ENCODE peak calls at places on chromosomes 6 and 20, in nine cellular contexts. One of them, this sample, is unnamed.

GRCh38 chr20:59334616-59335300 is 34.3 kb downstream of the EDN3 start:
- DNase-seq in GM20000: no peak
- DNase-seq in cardiac muscle cell: no peak
- DNase-seq in Peyer's patch: no peak
- DNase-seq in dorsolateral prefrontal cortex: no peak
- DNase-seq in kidney: no peak
- DNase-seq in AG04450: no peak
- DNase-seq in choroid plexus epithelial cell: no peak
- DNase-seq in psoas muscle: no peak
- DNase-seq in this sample: no peak

GRCh38 chr6:78020586-78020985 is 367.7 kb downstream of the MEI4 start:
- DNase-seq in GM20000: no peak
- DNase-seq in cardiac muscle cell: no peak
- DNase-seq in Peyer's patch: no peak
- DNase-seq in dorsolateral prefrontal cortex: no peak
- DNase-seq in kidney: no peak
- DNase-seq in AG04450: no peak
- DNase-seq in choroid plexus epithelial cell: no peak
- DNase-seq in psoas muscle: no peak
- DNase-seq in this sample: no peak

GRCh38 chr6:52595000-52595795 is 18.3 kb upstream of the TRAM2 start:
- DNase-seq in GM20000: peak; percentile 50
- DNase-seq in cardiac muscle cell: no peak
- DNase-seq in Peyer's patch: no peak
- DNase-seq in dorsolateral prefrontal cortex: peak; percentile 28
- DNase-seq in kidney: no peak
- DNase-seq in AG04450: peak; percentile 87
- DNase-seq in choroid plexus epithelial cell: peak; percentile 97
- DNase-seq in psoas muscle: peak; percentile 34
- DNase-seq in this sample: no peak

GRCh38 chr6:16318538-16318937 is 80.2 kb downstream of the GMPR start:
- DNase-seq in GM20000: no peak
- DNase-seq in cardiac muscle cell: no peak
- DNase-seq in Peyer's patch: no peak
- DNase-seq in dorsolateral prefrontal cortex: peak; percentile 69
- DNase-seq in kidney: no peak
- DNase-seq in AG04450: no peak
- DNase-seq in choroid plexus epithelial cell: peak; percentile 74
- DNase-seq in psoas muscle: peak; percentile 34
- DNase-seq in this sample: peak; percentile 51

GRCh38 chr6:906920-907319 is 214.0 kb upstream of the EXOC2 start:
- DNase-seq in GM20000: no peak
- DNase-seq in cardiac muscle cell: no peak
- DNase-seq in Peyer's patch: no peak
- DNase-seq in dorsolateral prefrontal cortex: no peak
- DNase-seq in kidney: no peak
- DNase-seq in AG04450: no peak
- DNase-seq in choroid plexus epithelial cell: peak; percentile 66
- DNase-seq in psoas muscle: no peak
- DNase-seq in this sample: no peak

GRCh38 chr6:75208564-75209431 is 2.9 kb upstream of the COL12A1 start:
- DNase-seq in GM20000: peak; percentile 75
- DNase-seq in cardiac muscle cell: peak; percentile 89
- DNase-seq in Peyer's patch: peak; percentile 84
- DNase-seq in dorsolateral prefrontal cortex: peak; percentile 87
- DNase-seq in kidney: peak; percentile 93
- DNase-seq in AG04450: peak; percentile 64
- DNase-seq in choroid plexus epithelial cell: peak; percentile 90
- DNase-seq in psoas muscle: peak; percentile 81
- DNase-seq in this sample: peak; percentile 87

GRCh38 chr6:29850011-29850553 is 22.5 kb downstream of the HLA-G start:
- DNase-seq in GM20000: no peak
- DNase-seq in cardiac muscle cell: no peak
- DNase-seq in Peyer's patch: peak; percentile 65
- DNase-seq in dorsolateral prefrontal cortex: no peak
- DNase-seq in kidney: no peak
- DNase-seq in AG04450: no peak
- DNase-seq in choroid plexus epithelial cell: no peak
- DNase-seq in psoas muscle: peak; percentile 21
- DNase-seq in this sample: peak; percentile 42

GRCh38 chr20:17806739-17807441 is 107.1 kb downstream of the BANF2 start:
- DNase-seq in GM20000: no peak
- DNase-seq in cardiac muscle cell: peak; percentile 10
- DNase-seq in Peyer's patch: no peak
- DNase-seq in dorsolateral prefrontal cortex: peak; percentile 31
- DNase-seq in kidney: peak; percentile 94
- DNase-seq in AG04450: peak; percentile 54
- DNase-seq in choroid plexus epithelial cell: peak; percentile 95
- DNase-seq in psoas muscle: peak; percentile 77
- DNase-seq in this sample: no peak

GRCh38 chr6:1482381-1483166 is 93.2 kb downstream of the FOXF2 start:
- DNase-seq in GM20000: peak; percentile 57
- DNase-seq in cardiac muscle cell: no peak
- DNase-seq in Peyer's patch: no peak
- DNase-seq in dorsolateral prefrontal cortex: no peak
- DNase-seq in kidney: no peak
- DNase-seq in AG04450: no peak
- DNase-seq in choroid plexus epithelial cell: no peak
- DNase-seq in psoas muscle: no peak
- DNase-seq in this sample: no peak

GRCh38 chr6:15501806-15502450 is 160.9 kb downstream of the DTNBP1 start:
- DNase-seq in GM20000: no peak
- DNase-seq in cardiac muscle cell: no peak
- DNase-seq in Peyer's patch: no peak
- DNase-seq in dorsolateral prefrontal cortex: peak; percentile 65
- DNase-seq in kidney: no peak
- DNase-seq in AG04450: peak; percentile 39
- DNase-seq in choroid plexus epithelial cell: peak; percentile 76
- DNase-seq in psoas muscle: no peak
- DNase-seq in this sample: no peak

GRCh38 chr6:144149894-144150672 is at the start of gene STX11:
- DNase-seq in GM20000: peak; percentile 89
- DNase-seq in cardiac muscle cell: peak; percentile 71
- DNase-seq in Peyer's patch: peak; percentile 76
- DNase-seq in dorsolateral prefrontal cortex: no peak
- DNase-seq in kidney: peak; percentile 87
- DNase-seq in AG04450: no peak
- DNase-seq in choroid plexus epithelial cell: peak; percentile 18
- DNase-seq in psoas muscle: peak; percentile 76
- DNase-seq in this sample: peak; percentile 91

GRCh38 chr6:30816791-30817739 is 67.3 kb upstream of the DDR1 start:
- DNase-seq in GM20000: peak; percentile 70
- DNase-seq in cardiac muscle cell: no peak
- DNase-seq in Peyer's patch: no peak
- DNase-seq in dorsolateral prefrontal cortex: no peak
- DNase-seq in kidney: no peak
- DNase-seq in AG04450: no peak
- DNase-seq in choroid plexus epithelial cell: no peak
- DNase-seq in psoas muscle: no peak
- DNase-seq in this sample: peak; percentile 54

GRCh38 chr6:19472850-19473249 is 364.3 kb upstream of the ID4 start:
- DNase-seq in GM20000: no peak
- DNase-seq in cardiac muscle cell: no peak
- DNase-seq in Peyer's patch: no peak
- DNase-seq in dorsolateral prefrontal cortex: no peak
- DNase-seq in kidney: no peak
- DNase-seq in AG04450: no peak
- DNase-seq in choroid plexus epithelial cell: peak; percentile 18
- DNase-seq in psoas muscle: no peak
- DNase-seq in this sample: peak; percentile 6

GRCh38 chr6:18586133-18586532 is 199.0 kb downstream of the RNF144B start:
- DNase-seq in GM20000: no peak
- DNase-seq in cardiac muscle cell: no peak
- DNase-seq in Peyer's patch: no peak
- DNase-seq in dorsolateral prefrontal cortex: no peak
- DNase-seq in kidney: peak; percentile 41
- DNase-seq in AG04450: no peak
- DNase-seq in choroid plexus epithelial cell: no peak
- DNase-seq in psoas muscle: no peak
- DNase-seq in this sample: no peak

GRCh38 chr6:139369068-139369467 is 5.4 kb downstream of the CITED2 start:
- DNase-seq in GM20000: no peak
- DNase-seq in cardiac muscle cell: no peak
- DNase-seq in Peyer's patch: no peak
- DNase-seq in dorsolateral prefrontal cortex: no peak
- DNase-seq in kidney: no peak
- DNase-seq in AG04450: no peak
- DNase-seq in choroid plexus epithelial cell: peak; percentile 30
- DNase-seq in psoas muscle: no peak
- DNase-seq in this sample: no peak

DNA sequence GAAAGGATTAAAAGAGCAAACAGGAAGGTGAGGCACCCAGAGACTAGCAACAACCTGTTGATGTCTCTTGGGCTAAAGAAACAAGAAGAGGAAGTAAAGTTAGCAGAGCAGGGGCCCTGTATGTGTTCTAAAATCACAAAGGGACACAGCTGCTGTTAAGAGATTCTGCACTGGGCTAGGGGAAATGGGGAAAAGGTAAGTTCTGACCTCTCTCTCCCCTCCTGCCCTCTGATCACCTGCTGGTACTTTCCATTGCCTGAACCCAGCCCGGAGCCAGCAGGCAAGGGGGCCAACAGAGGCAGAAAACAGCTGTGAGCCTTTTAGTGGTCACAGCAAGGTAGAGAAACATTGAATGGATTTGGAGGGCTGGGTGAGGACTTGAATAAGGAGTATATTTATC is 13.5 kb upstream of the CNR1 start:
- DNase-seq in GM20000: peak; percentile 49
- DNase-seq in cardiac muscle cell: no peak
- DNase-seq in Peyer's patch: no peak
- DNase-seq in dorsolateral prefrontal cortex: no peak
- DNase-seq in kidney: no peak
- DNase-seq in AG04450: no peak
- DNase-seq in choroid plexus epithelial cell: no peak
- DNase-seq in psoas muscle: no peak
- DNase-seq in this sample: no peak
- TF ChIP-seq CTCF in GM20000: no peak
- TF ChIP-seq CTCF in cardiac muscle cell: no peak
- TF ChIP-seq CTCF in Peyer's patch: no peak
- TF ChIP-seq CTCF in dorsolateral prefrontal cortex: no peak
- TF ChIP-seq CTCF in kidney: no peak
- TF ChIP-seq CTCF in AG04450: no peak
- TF ChIP-seq CTCF in choroid plexus epithelial cell: peak; percentile 10
- TF ChIP-seq CTCF in psoas muscle: no peak
- TF ChIP-seq CTCF in this sample: no peak

GRCh38 chr6:36139431-36139830 is 9.1 kb downstream of the MAPK13 start:
- DNase-seq in GM20000: no peak
- DNase-seq in cardiac muscle cell: peak; percentile 69
- DNase-seq in Peyer's patch: no peak
- DNase-seq in dorsolateral prefrontal cortex: no peak
- DNase-seq in kidney: no peak
- DNase-seq in AG04450: no peak
- DNase-seq in choroid plexus epithelial cell: peak; percentile 50
- DNase-seq in psoas muscle: peak; percentile 39
- DNase-seq in this sample: peak; percentile 42
- TF ChIP-seq CTCF in GM20000: no peak
- TF ChIP-seq CTCF in cardiac muscle cell: peak; percentile 30
- TF ChIP-seq CTCF in Peyer's patch: no peak
- TF ChIP-seq CTCF in dorsolateral prefrontal cortex: no peak
- TF ChIP-seq CTCF in kidney: no peak
- TF ChIP-seq CTCF in AG04450: peak; percentile 19
- TF ChIP-seq CTCF in choroid plexus epithelial cell: peak; percentile 64
- TF ChIP-seq CTCF in psoas muscle: no peak
- TF ChIP-seq CTCF in this sample: no peak

GRCh38 chr6:167794386-167795157 is 32.1 kb upstream of the AFDN start:
- DNase-seq in GM20000: no peak
- DNase-seq in cardiac muscle cell: no peak
- DNase-seq in Peyer's patch: no peak
- DNase-seq in dorsolateral prefrontal cortex: no peak
- DNase-seq in kidney: no peak
- DNase-seq in AG04450: no peak
- DNase-seq in choroid plexus epithelial cell: no peak
- DNase-seq in psoas muscle: no peak
- DNase-seq in this sample: no peak

GRCh38 chr6:167796668-167797031 is 30.1 kb upstream of the AFDN start:
- DNase-seq in GM20000: no peak
- DNase-seq in cardiac muscle cell: no peak
- DNase-seq in Peyer's patch: peak; percentile 79
- DNase-seq in dorsolateral prefrontal cortex: no peak
- DNase-seq in kidney: no peak
- DNase-seq in AG04450: no peak
- DNase-seq in choroid plexus epithelial cell: no peak
- DNase-seq in psoas muscle: no peak
- DNase-seq in this sample: no peak

GRCh38 chr6:167797079-167797870 is 29.4 kb upstream of the AFDN start:
- DNase-seq in GM20000: no peak
- DNase-seq in cardiac muscle cell: no peak
- DNase-seq in Peyer's patch: peak; percentile 89
- DNase-seq in dorsolateral prefrontal cortex: no peak
- DNase-seq in kidney: no peak
- DNase-seq in AG04450: no peak
- DNase-seq in choroid plexus epithelial cell: no peak
- DNase-seq in psoas muscle: no peak
- DNase-seq in this sample: no peak

GRCh38 chr6:167795321-167795811 is 31.3 kb upstream of the AFDN start:
- DNase-seq in GM20000: no peak
- DNase-seq in cardiac muscle cell: no peak
- DNase-seq in Peyer's patch: no peak
- DNase-seq in dorsolateral prefrontal cortex: no peak
- DNase-seq in kidney: no peak
- DNase-seq in AG04450: no peak
- DNase-seq in choroid plexus epithelial cell: no peak
- DNase-seq in psoas muscle: no peak
- DNase-seq in this sample: no peak

DNA sequence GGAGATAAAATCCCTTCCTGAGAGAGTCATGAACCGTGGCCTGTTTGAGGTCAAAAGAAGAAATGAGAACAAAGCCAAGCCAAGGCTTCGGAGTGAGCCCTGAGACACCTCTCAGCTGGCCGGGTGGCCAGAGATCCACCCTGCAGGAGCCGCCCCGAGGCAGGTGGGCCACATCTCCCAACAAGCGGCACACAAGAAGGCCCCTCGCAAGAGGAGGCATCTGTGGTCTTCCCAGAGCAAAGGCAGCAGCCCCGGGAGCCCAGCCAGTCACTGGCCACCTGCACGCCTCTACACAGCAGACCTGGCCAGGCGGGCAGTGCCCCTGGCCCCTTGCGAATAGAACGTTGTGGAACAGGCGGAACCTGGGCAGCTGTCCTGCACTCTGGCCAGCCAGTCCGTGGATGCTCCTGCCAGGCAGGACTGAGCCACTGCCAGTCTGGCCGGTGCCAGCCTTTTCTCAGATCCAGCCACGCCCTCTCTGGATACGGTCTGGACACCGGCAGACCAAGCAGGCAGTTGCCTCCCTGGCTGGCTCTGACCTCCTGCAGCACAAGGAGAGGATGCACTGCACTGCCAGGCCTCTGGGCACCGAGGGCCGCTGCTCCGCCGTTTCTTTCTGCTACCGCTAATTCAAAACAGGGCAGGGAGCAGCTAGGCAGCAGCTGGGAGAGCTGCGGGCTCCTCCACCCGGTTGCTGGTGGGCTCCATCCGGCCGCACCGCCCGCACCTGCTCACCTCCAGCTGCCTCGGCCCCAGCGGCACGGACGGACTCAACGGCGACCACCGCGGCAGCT is 30.6 kb upstream of the AFDN start:
- DNase-seq in GM20000: no peak
- DNase-seq in cardiac muscle cell: no peak
- DNase-seq in Peyer's patch: peak; percentile 78
- DNase-seq in dorsolateral prefrontal cortex: peak; percentile 18
- DNase-seq in kidney: peak; percentile 89
- DNase-seq in AG04450: no peak
- DNase-seq in choroid plexus epithelial cell: peak; percentile 5
- DNase-seq in psoas muscle: peak; percentile 42
- DNase-seq in this sample: peak; percentile 9
- TF ChIP-seq CTCF in GM20000: no peak
- TF ChIP-seq CTCF in cardiac muscle cell: no peak
- TF ChIP-seq CTCF in Peyer's patch: no peak
- TF ChIP-seq CTCF in dorsolateral prefrontal cortex: no peak
- TF ChIP-seq CTCF in kidney: no peak
- TF ChIP-seq CTCF in AG04450: no peak
- TF ChIP-seq CTCF in choroid plexus epithelial cell: no peak
- TF ChIP-seq CTCF in psoas muscle: no peak
- TF ChIP-seq CTCF in this sample: no peak

GRCh38 chr6:166465671-166466087 is 82.9 kb upstream of the MPC1 start:
- DNase-seq in GM20000: no peak
- DNase-seq in cardiac muscle cell: no peak
- DNase-seq in Peyer's patch: peak; percentile 43
- DNase-seq in dorsolateral prefrontal cortex: peak; percentile 67
- DNase-seq in kidney: peak; percentile 72
- DNase-seq in AG04450: no peak
- DNase-seq in choroid plexus epithelial cell: no peak
- DNase-seq in psoas muscle: peak; percentile 35
- DNase-seq in this sample: no peak
- TF ChIP-seq CTCF in GM20000: no peak
- TF ChIP-seq CTCF in cardiac muscle cell: no peak
- TF ChIP-seq CTCF in Peyer's patch: no peak
- TF ChIP-seq CTCF in dorsolateral prefrontal cortex: peak; percentile 57
- TF ChIP-seq CTCF in kidney: no peak
- TF ChIP-seq CTCF in AG04450: peak; percentile 17
- TF ChIP-seq CTCF in choroid plexus epithelial cell: peak; percentile 22
- TF ChIP-seq CTCF in psoas muscle: no peak
- TF ChIP-seq CTCF in this sample: no peak